ENCODE peak calls at places on chromosome 4, in five cellular contexts. E, H, B, S and X are unnamed samples.

GRCh38 chr4:120753854-120754253 is 168.7 kb downstream of the PRDM5 start:
- DNase-seq in S (no peak), H (peak), E (no peak), B (no peak), X (no peak)

GRCh38 chr4:21304061-21304541 is 603.8 kb downstream of the PACRGL start:
- DNase-seq in H (peak), S (no peak), B (peak), E (peak), X (peak)

GRCh38 chr4:153212755-153213154 is 8.5 kb downstream of the TRIM2 start:
- DNase-seq in B (no peak), E (no peak), H (no peak), S (no peak), X (no peak)

GRCh38 chr4:74503580-74503979 is 58.6 kb downstream of the AREG start:
- DNase-seq in B (no peak), E (peak), S (no peak), H (no peak), X (no peak)

GRCh38 chr4:11765849-11766453 is 337.3 kb upstream of the HS3ST1 start:
- DNase-seq in S (peak), H (peak), E (peak), B (peak), X (peak)

GRCh38 chr4:8838911-8839431 is 32.7 kb downstream of the HMX1 start:
- DNase-seq in E (no peak), B (no peak), S (no peak), H (no peak), X (peak)

GRCh38 chr4:7929530-7929951 is 10.1 kb downstream of the AFAP1 start:
- DNase-seq in H (no peak), B (peak), E (no peak), S (peak), X (peak)

GRCh38 chr4:130056286-130056685 is 960.3 kb downstream of the C4orf33 start:
- DNase-seq in H (no peak), S (no peak), B (no peak), E (no peak), X (no peak)

GRCh38 chr4:139815646-139816601 is 150.3 kb downstream of the MGST2 start:
- DNase-seq in S (peak), H (peak), E (peak), B (no peak), X (peak)

GRCh38 chr4:56129431-56129861 is 180.7 kb downstream of the CEP135 start:
- DNase-seq in S (peak), H (no peak), E (no peak), B (no peak), X (peak)

GRCh38 chr4:2047031-2047660 is 12.0 kb upstream of the NAT8L start:
- DNase-seq in S (no peak), E (no peak), B (no peak), H (no peak), X (peak)

GRCh38 chr4:152304220-152304619 is 231.7 kb downstream of the FBXW7 start:
- DNase-seq in B (no peak), S (peak), E (peak), H (no peak), X (no peak)

GRCh38 chr4:79049840-79050520 is 110.7 kb upstream of the PAQR3 start:
- DNase-seq in B (no peak), E (no peak), S (no peak), H (no peak), X (no peak)

GRCh38 chr4:120915311-120915710 is 7.2 kb downstream of the PRDM5 start:
- DNase-seq in S (no peak), B (no peak), H (no peak), E (no peak), X (no peak)

GRCh38 chr4:106245176-106245575 is 70.8 kb downstream of the TBCK start:
- DNase-seq in B (no peak), S (peak), E (no peak), H (no peak), X (no peak)

GRCh38 chr4:38926917-38927316 is 59.3 kb downstream of the FAM114A1 start:
- DNase-seq in S (no peak), B (no peak), H (no peak), E (no peak), X (no peak)

GRCh38 chr4:166724369-166724768 is 509.9 kb downstream of the SPOCK3 start:
- DNase-seq in E (no peak), B (no peak), H (no peak), S (peak), X (no peak)

GRCh38 chr4:153341575-153342090 is 2.9 kb upstream of the MND1 start:
- DNase-seq in H (no peak), E (peak), B (no peak), S (peak), X (no peak)

GRCh38 chr4:30757357-30757756 is 37.2 kb downstream of the PCDH7 start:
- DNase-seq in H (no peak), B (no peak), E (peak), S (peak), X (no peak)

GRCh38 chr4:1208970-1209704 is 36.8 kb upstream of the SPON2 start:
- DNase-seq in E (peak), B (no peak), S (peak), H (no peak), X (no peak)

GRCh38 chr4:148287111-148287510 is 155.1 kb downstream of the NR3C2 start:
- DNase-seq in E (no peak), B (no peak), S (no peak), H (no peak), X (no peak)

GRCh38 chr4:2469192-2469984 is 482 bp downstream of the RNF4 start:
- DNase-seq in S (peak), E (peak), H (peak), B (no peak), X (peak)

GRCh38 chr4:74317616-74318256 is 9.5 kb downstream of the EPGN start:
- DNase-seq in E (no peak), H (no peak), S (peak), B (no peak), X (no peak)

GRCh38 chr4:23993373-23993772 is 103.5 kb upstream of the PPARGC1A start:
- DNase-seq in E (no peak), B (no peak), H (no peak), S (no peak), X (no peak)

GRCh38 chr4:5638976-5639375 is 69.4 kb downstream of the EVC2 start:
- DNase-seq in E (peak), S (peak), B (no peak), H (no peak), X (no peak)

GRCh38 chr4:30718889-30719252 is 1.3 kb upstream of the PCDH7 start:
- DNase-seq in B (no peak), H (peak), E (peak), S (no peak), X (no peak)

GRCh38 chr4:109040441-109040840 is 262.0 kb downstream of the COL25A1 start:
- DNase-seq in E (peak), H (no peak), S (peak), B (no peak), X (no peak)

GRCh38 chr4:74661427-74662171 is 132.7 kb downstream of the BTC start:
- DNase-seq in B (no peak), E (peak), S (peak), H (no peak), X (no peak)

GRCh38 chr4:138865765-138866164 is 149.8 kb upstream of the NOCT start:
- DNase-seq in E (no peak), B (no peak), S (no peak), H (no peak), X (no peak)

GRCh38 chr4:77911091-77911490 is 48.5 kb downstream of the MRPL1 start:
- DNase-seq in B (no peak), H (no peak), S (no peak), E (no peak), X (no peak)

GRCh38 chr4:87853108-87853507 is 20.3 kb downstream of the MEPE start:
- DNase-seq in H (peak), B (no peak), E (peak), S (peak), X (no peak)

GRCh38 chr4:79780129-79780528 is 292.9 kb downstream of the ANTXR2 start:
- DNase-seq in B (no peak), S (no peak), E (no peak), H (no peak), X (no peak)

GRCh38 chr4:140257461-140258305 is 103.7 kb upstream of the MAML3 start:
- DNase-seq in H (no peak), B (no peak), E (peak), S (no peak), X (no peak)

GRCh38 chr4:142404191-142404611 is 441.9 kb downstream of the INPP4B start:
- DNase-seq in B (no peak), E (peak), S (peak), H (no peak), X (no peak)

GRCh38 chr4:150215601-150216000 is 137.4 kb downstream of the DCLK2 start:
- DNase-seq in H (no peak), S (peak), E (no peak), B (no peak), X (no peak)

GRCh38 chr4:153971878-153972277 is 183.0 kb upstream of the SFRP2 start:
- DNase-seq in B (no peak), H (no peak), S (no peak), E (no peak), X (no peak)

GRCh38 chr4:87506974-87507701 is 22.0 kb downstream of the SPARCL1 start:
- DNase-seq in H (no peak), E (peak), S (peak), B (no peak), X (no peak)

GRCh38 chr4:111937368-111937767 is 207.9 kb upstream of the FAM241A start:
- DNase-seq in B (no peak), S (peak), E (peak), H (no peak), X (no peak)

GRCh38 chr4:163344147-163345050 is 707 bp downstream of the NPY5R start:
- DNase-seq in S (peak), H (no peak), E (peak), B (no peak), X (peak)

GRCh38 chr4:16027114-16027513 is 56.7 kb downstream of the PROM1 start:
- DNase-seq in S (no peak), E (no peak), B (no peak), H (no peak), X (no peak)

GRCh38 chr4:16026155-16026761 is 57.6 kb downstream of the PROM1 start:
- DNase-seq in E (peak), H (peak), B (no peak), S (peak), X (no peak)

GRCh38 chr4:16029329-16029728 is 54.5 kb downstream of the PROM1 start:
- DNase-seq in E (peak), B (no peak), S (peak), H (no peak), X (no peak)

GRCh38 chr4:16029886-16030285 is 53.9 kb downstream of the PROM1 start:
- DNase-seq in H (no peak), E (no peak), B (no peak), S (peak), X (no peak)

DNA sequence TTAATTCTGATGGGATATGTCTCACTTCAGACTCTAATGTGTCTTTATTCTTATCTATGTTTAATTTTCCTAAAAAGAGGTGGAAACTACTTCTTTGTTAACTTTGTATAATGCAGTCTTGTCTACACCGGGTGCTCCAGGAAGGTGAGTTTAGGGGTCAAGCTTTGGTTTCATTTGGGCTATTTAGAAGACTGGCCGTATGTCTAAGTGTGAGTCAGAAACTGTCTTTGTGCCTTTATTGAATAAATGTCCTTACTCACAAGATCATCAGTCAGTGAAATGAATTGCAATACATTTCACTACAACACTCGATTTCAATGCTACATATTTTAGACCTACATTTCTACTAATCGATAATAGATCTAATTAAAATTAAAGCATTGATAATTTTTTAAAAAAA is 56.2 kb downstream of the PROM1 start:
- DNase-seq in S (no peak), E (no peak), B (no peak), H (no peak), X (no peak)
- H2BK12ac ChIP-seq in S (no peak), E (no peak), B (no peak), H (no peak), X (no peak)

DNA sequence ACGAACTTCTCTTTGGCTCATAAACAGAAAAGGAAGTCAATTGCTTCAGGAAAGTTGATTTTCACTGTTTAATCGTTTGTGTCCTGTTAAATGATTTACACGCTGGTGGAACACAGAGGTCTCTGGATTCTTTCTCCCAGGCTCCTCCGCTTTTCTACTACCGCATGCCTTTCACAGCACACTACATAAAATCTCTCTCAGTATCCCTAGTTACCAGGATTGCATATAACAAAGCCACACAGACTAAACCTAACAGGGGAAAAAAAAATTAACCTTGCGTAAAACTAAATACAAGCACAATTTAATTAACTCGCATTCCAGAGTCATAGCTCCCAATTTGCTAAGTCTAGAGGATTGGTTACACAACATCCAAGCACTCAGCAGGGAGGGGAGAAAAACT is 133.9 kb downstream of the CORIN start:
- DNase-seq in B (no peak), E (no peak), S (no peak), H (no peak), X (no peak)
- H2AFZ ChIP-seq in B (no peak), E (no peak), S (no peak), H (no peak), X (no peak)

GRCh38 chr4:75990129-75990528 is 616 bp downstream of the SDAD1 start:
- DNase-seq in B (no peak), H (no peak), E (peak), S (peak), X (no peak)

GRCh38 chr4:75980576-75980975 is 10.2 kb downstream of the SDAD1 start:
- DNase-seq in H (no peak), E (no peak), S (no peak), B (no peak), X (no peak)

GRCh38 chr4:75985116-75985515 is 5.6 kb downstream of the SDAD1 start:
- DNase-seq in S (no peak), H (no peak), E (peak), B (no peak), X (no peak)
- H3K14ac ChIP-seq in S (no peak), H (no peak), E (no peak), B (no peak), X (no peak)

DNA sequence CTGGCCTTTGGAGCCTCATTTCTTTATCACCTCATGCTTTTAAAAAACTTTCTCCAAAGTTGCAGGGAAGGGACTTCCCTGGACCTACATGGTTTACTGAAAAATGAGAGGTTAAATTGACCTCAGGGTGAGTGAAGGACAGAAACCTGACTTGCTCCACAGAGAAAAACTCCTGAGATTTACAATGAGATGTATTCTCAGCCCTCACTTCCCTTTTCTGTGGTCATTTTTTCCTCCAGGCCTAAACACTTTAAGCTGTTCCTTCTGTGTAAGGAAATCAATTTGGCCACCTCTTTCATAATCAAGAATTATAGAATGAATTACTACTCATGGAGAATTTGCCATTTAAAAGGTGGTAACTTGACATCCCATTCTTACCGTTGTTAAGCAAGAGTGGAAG is 77.9 kb downstream of the HPGD start:
- DNase-seq in S (no peak), E (no peak), H (no peak), B (no peak), X (no peak)
- H2BK12ac ChIP-seq in S (no peak), E (no peak), H (no peak), B (no peak), X (no peak)

GRCh38 chr4:40350627-40351227 is 15.6 kb downstream of the CHRNA9 start:
- DNase-seq in S (no peak), B (no peak), E (no peak), H (no peak), X (no peak)
- H2AFZ ChIP-seq in S (no peak), B (no peak), E (no peak), H (no peak), X (no peak)

DNA sequence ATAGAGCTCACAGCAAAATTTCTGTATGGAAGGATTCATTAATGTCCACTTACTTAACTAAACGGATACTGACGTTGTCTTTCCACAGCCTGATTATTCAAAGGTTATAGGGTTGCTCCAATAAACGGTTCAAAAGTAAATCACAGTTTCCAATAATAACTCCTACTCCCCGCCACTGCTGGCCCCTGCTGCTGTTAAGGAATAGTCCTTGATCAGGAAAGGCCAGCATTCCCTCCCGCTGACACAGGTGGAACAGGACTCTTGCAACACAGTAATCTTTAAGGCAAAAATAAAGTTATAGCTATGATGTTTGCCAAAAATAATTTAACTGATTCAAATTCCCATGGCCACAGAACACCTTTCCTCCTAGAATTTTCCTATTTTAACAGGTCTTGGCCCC is 53.9 kb downstream of the FAT1 start:
- DNase-seq in B (no peak), H (no peak), S (peak), E (no peak), X (no peak)
- H3K14ac ChIP-seq in B (no peak), H (no peak), S (no peak), E (no peak), X (no peak)

GRCh38 chr4:115171220-115171619 is 57.8 kb upstream of the NDST4 start:
- DNase-seq in S (no peak), H (no peak), E (no peak), B (no peak), X (no peak)

DNA sequence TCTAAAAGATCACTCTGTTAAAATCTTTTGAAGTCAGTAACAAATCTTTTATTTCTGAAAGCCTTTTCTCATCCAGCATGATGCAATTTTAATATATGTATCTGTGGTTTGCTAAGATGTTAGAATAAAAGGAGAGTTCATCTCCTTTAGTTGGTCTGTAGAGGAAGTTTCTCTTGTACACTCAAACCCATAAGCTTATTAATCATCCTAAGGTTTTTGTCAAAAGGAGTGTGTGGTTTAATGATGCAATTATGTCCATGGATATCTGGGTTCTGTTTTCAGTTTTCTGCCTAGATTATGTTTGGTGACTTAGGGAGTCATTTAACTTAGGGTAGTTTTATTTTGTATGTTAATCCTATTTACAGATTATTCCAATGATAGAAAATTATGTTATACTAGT is 52.1 kb upstream of the NDST4 start:
- DNase-seq in E (peak), B (no peak), S (no peak), H (no peak), X (no peak)
- H2BK12ac ChIP-seq in E (no peak), B (no peak), S (no peak), H (no peak), X (no peak)

GRCh38 chr4:113436360-113436759 is 325.2 kb downstream of the CAMK2D start:
- DNase-seq in H (no peak), E (peak), B (no peak), S (no peak), X (no peak)

GRCh38 chr4:113434247-113434587 is 327.3 kb downstream of the CAMK2D start:
- DNase-seq in B (no peak), E (peak), S (no peak), H (no peak), X (no peak)

GRCh38 chr4:113433116-113433515 is 328.4 kb downstream of the CAMK2D start:
- DNase-seq in B (no peak), H (no peak), E (no peak), S (no peak), X (no peak)

GRCh38 chr4:113435893-113436292 is 325.6 kb downstream of the CAMK2D start:
- DNase-seq in S (peak), B (no peak), E (peak), H (no peak), X (peak)

GRCh38 chr4:113433536-113434246 is 327.8 kb downstream of the CAMK2D start:
- DNase-seq in B (no peak), E (no peak), H (no peak), S (no peak), X (no peak)
- H2AFZ ChIP-seq in B (no peak), E (no peak), H (no peak), S (no peak), X (no peak)